ENCODE peak calls at places on chromosomes 13 and 19, in seven cellular contexts. One of them, this sample, is unnamed.

GRCh38 chr19:41746593-41747227 is 8.6 kb upstream of the CEACAM6 start:
- DNase-seq in neural progenitor cell: peak; percentile 31
- DNase-seq in CD4-positive, alpha-beta T cell: peak; percentile 21
- DNase-seq in fibroblast of lung: peak; percentile 36
- DNase-seq in SK-N-MC: peak; percentile 82
- DNase-seq in Peyer's patch: peak; percentile 55
- DNase-seq in dorsolateral prefrontal cortex: no peak
- DNase-seq in this sample: no peak

GRCh38 chr19:21094347-21095025 is 12.5 kb downstream of the ZNF714 start:
- DNase-seq in neural progenitor cell: no peak
- DNase-seq in CD4-positive, alpha-beta T cell: no peak
- DNase-seq in fibroblast of lung: no peak
- DNase-seq in SK-N-MC: no peak
- DNase-seq in Peyer's patch: no peak
- DNase-seq in dorsolateral prefrontal cortex: no peak
- DNase-seq in this sample: no peak

GRCh38 chr13:40306817-40307216 is 359.6 kb downstream of the FOXO1 start:
- DNase-seq in neural progenitor cell: no peak
- DNase-seq in CD4-positive, alpha-beta T cell: no peak
- DNase-seq in fibroblast of lung: no peak
- DNase-seq in SK-N-MC: no peak
- DNase-seq in Peyer's patch: no peak
- DNase-seq in dorsolateral prefrontal cortex: no peak
- DNase-seq in this sample: no peak

GRCh38 chr19:56712609-56713008 is 41.1 kb upstream of the ZNF835 start:
- DNase-seq in neural progenitor cell: no peak
- DNase-seq in CD4-positive, alpha-beta T cell: no peak
- DNase-seq in fibroblast of lung: no peak
- DNase-seq in SK-N-MC: no peak
- DNase-seq in Peyer's patch: no peak
- DNase-seq in dorsolateral prefrontal cortex: peak; percentile 68
- DNase-seq in this sample: peak; percentile 59

GRCh38 chr13:43666403-43666802 is 120.4 kb downstream of the ENOX1 start:
- DNase-seq in neural progenitor cell: no peak
- DNase-seq in CD4-positive, alpha-beta T cell: no peak
- DNase-seq in fibroblast of lung: no peak
- DNase-seq in SK-N-MC: no peak
- DNase-seq in Peyer's patch: no peak
- DNase-seq in dorsolateral prefrontal cortex: no peak
- DNase-seq in this sample: no peak

GRCh38 chr19:38730731-38731589 is 13.3 kb downstream of the CAPN12 start:
- DNase-seq in neural progenitor cell: no peak
- DNase-seq in CD4-positive, alpha-beta T cell: no peak
- DNase-seq in fibroblast of lung: no peak
- DNase-seq in SK-N-MC: no peak
- DNase-seq in Peyer's patch: peak; percentile 53
- DNase-seq in dorsolateral prefrontal cortex: no peak
- DNase-seq in this sample: no peak

GRCh38 chr13:46101002-46101401 is 3.8 kb downstream of the CPB2 start:
- DNase-seq in neural progenitor cell: no peak
- DNase-seq in CD4-positive, alpha-beta T cell: no peak
- DNase-seq in fibroblast of lung: no peak
- DNase-seq in SK-N-MC: no peak
- DNase-seq in Peyer's patch: no peak
- DNase-seq in dorsolateral prefrontal cortex: no peak
- DNase-seq in this sample: no peak

GRCh38 chr13:109680930-109681329 is 105.5 kb downstream of the IRS2 start:
- DNase-seq in neural progenitor cell: no peak
- DNase-seq in CD4-positive, alpha-beta T cell: no peak
- DNase-seq in fibroblast of lung: no peak
- DNase-seq in SK-N-MC: no peak
- DNase-seq in Peyer's patch: no peak
- DNase-seq in dorsolateral prefrontal cortex: no peak
- DNase-seq in this sample: no peak

GRCh38 chr13:103044054-103044453 is 22.2 kb downstream of the SLC10A2 start:
- DNase-seq in neural progenitor cell: no peak
- DNase-seq in CD4-positive, alpha-beta T cell: no peak
- DNase-seq in fibroblast of lung: no peak
- DNase-seq in SK-N-MC: no peak
- DNase-seq in Peyer's patch: no peak
- DNase-seq in dorsolateral prefrontal cortex: no peak
- DNase-seq in this sample: no peak

GRCh38 chr19:41354343-41354974 is 737 bp upstream of the TGFB1 start:
- DNase-seq in neural progenitor cell: no peak
- DNase-seq in CD4-positive, alpha-beta T cell: no peak
- DNase-seq in fibroblast of lung: no peak
- DNase-seq in SK-N-MC: no peak
- DNase-seq in Peyer's patch: no peak
- DNase-seq in dorsolateral prefrontal cortex: no peak
- DNase-seq in this sample: no peak

GRCh38 chr19:3054972-3055740 is 7.1 kb downstream of the TLE5 start:
- DNase-seq in neural progenitor cell: no peak
- DNase-seq in CD4-positive, alpha-beta T cell: no peak
- DNase-seq in fibroblast of lung: peak; percentile 56
- DNase-seq in SK-N-MC: no peak
- DNase-seq in Peyer's patch: no peak
- DNase-seq in dorsolateral prefrontal cortex: no peak
- DNase-seq in this sample: peak; percentile 27

GRCh38 chr19:16198363-16198636 is 589 bp downstream of the AP1M1 start:
- DNase-seq in neural progenitor cell: no peak
- DNase-seq in CD4-positive, alpha-beta T cell: no peak
- DNase-seq in fibroblast of lung: no peak
- DNase-seq in SK-N-MC: no peak
- DNase-seq in Peyer's patch: peak; percentile 81
- DNase-seq in dorsolateral prefrontal cortex: no peak
- DNase-seq in this sample: no peak

GRCh38 chr13:99693812-99694211 is 192.5 kb downstream of the TM9SF2 start:
- DNase-seq in neural progenitor cell: no peak
- DNase-seq in CD4-positive, alpha-beta T cell: no peak
- DNase-seq in fibroblast of lung: no peak
- DNase-seq in SK-N-MC: no peak
- DNase-seq in Peyer's patch: no peak
- DNase-seq in dorsolateral prefrontal cortex: no peak
- DNase-seq in this sample: no peak

GRCh38 chr19:9986787-9987281 is 23.5 kb downstream of the COL5A3 start:
- DNase-seq in neural progenitor cell: peak; percentile 69
- DNase-seq in CD4-positive, alpha-beta T cell: no peak
- DNase-seq in fibroblast of lung: peak; percentile 56
- DNase-seq in SK-N-MC: no peak
- DNase-seq in Peyer's patch: no peak
- DNase-seq in dorsolateral prefrontal cortex: peak; percentile 31
- DNase-seq in this sample: peak; percentile 72

GRCh38 chr19:17762505-17763229 is 11.4 kb downstream of the FCHO1 start:
- DNase-seq in neural progenitor cell: peak; percentile 94
- DNase-seq in CD4-positive, alpha-beta T cell: no peak
- DNase-seq in fibroblast of lung: peak; percentile 83
- DNase-seq in SK-N-MC: no peak
- DNase-seq in Peyer's patch: no peak
- DNase-seq in dorsolateral prefrontal cortex: peak; percentile 60
- DNase-seq in this sample: peak; percentile 34

DNA sequence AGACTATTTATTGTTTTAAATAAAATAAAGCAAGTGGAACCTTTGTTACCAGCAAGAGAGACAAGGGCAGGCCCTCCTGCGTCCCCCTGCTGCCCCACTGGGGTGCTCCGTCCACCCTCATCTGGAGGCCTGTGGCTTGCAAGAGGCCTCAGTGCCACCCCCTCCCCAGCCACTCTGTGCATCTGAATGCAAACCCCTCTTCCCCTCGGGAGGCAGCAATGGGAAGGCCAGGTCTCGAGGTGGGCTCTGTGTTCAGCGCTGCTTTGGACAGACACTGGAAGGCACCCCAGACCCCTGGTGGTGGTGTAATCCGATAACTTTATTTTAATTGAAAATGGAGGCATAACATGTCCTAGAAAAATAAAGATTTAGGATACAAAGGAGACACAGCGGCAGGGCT is 4.6 kb downstream of the SIX5 start:
- DNase-seq in neural progenitor cell: peak; percentile 41
- DNase-seq in CD4-positive, alpha-beta T cell: no peak
- DNase-seq in fibroblast of lung: no peak
- DNase-seq in SK-N-MC: no peak
- DNase-seq in Peyer's patch: no peak
- DNase-seq in dorsolateral prefrontal cortex: no peak
- DNase-seq in this sample: no peak
- H3K27ac ChIP-seq in neural progenitor cell: no peak overlapping the region
- H3K27ac ChIP-seq in CD4-positive, alpha-beta T cell: no peak overlapping the region
- H3K27ac ChIP-seq in fibroblast of lung: no peak overlapping the region
- H3K27ac ChIP-seq in SK-N-MC: no peak overlapping the region
- H3K27ac ChIP-seq in Peyer's patch: peak overlapping the region; percentile 49
- H3K27ac ChIP-seq in dorsolateral prefrontal cortex: no peak overlapping the region
- H3K27ac ChIP-seq in this sample: no peak overlapping the region

GRCh38 chr13:27023385-27023784 is 148.2 kb downstream of the USP12 start:
- DNase-seq in neural progenitor cell: no peak
- DNase-seq in CD4-positive, alpha-beta T cell: no peak
- DNase-seq in fibroblast of lung: no peak
- DNase-seq in SK-N-MC: no peak
- DNase-seq in Peyer's patch: no peak
- DNase-seq in dorsolateral prefrontal cortex: no peak
- DNase-seq in this sample: no peak
- H3K27ac ChIP-seq in neural progenitor cell: no peak overlapping the region
- H3K27ac ChIP-seq in CD4-positive, alpha-beta T cell: no peak overlapping the region
- H3K27ac ChIP-seq in fibroblast of lung: peak overlapping the region; percentile 88
- H3K27ac ChIP-seq in SK-N-MC: no peak overlapping the region
- H3K27ac ChIP-seq in Peyer's patch: peak overlapping the region; percentile 59
- H3K27ac ChIP-seq in dorsolateral prefrontal cortex: peak overlapping the region; percentile 88
- H3K27ac ChIP-seq in this sample: peak overlapping the region; percentile 18

GRCh38 chr13:111204438-111205177 is 89.5 kb downstream of the ARHGEF7 start:
- DNase-seq in neural progenitor cell: peak; percentile 63
- DNase-seq in CD4-positive, alpha-beta T cell: no peak
- DNase-seq in fibroblast of lung: peak; percentile 70
- DNase-seq in SK-N-MC: peak; percentile 63
- DNase-seq in Peyer's patch: no peak
- DNase-seq in dorsolateral prefrontal cortex: no peak
- DNase-seq in this sample: no peak
- H3K27ac ChIP-seq in neural progenitor cell: no peak overlapping the region
- H3K27ac ChIP-seq in CD4-positive, alpha-beta T cell: no peak overlapping the region
- H3K27ac ChIP-seq in fibroblast of lung: peak overlapping the region; percentile 50
- H3K27ac ChIP-seq in SK-N-MC: no peak overlapping the region
- H3K27ac ChIP-seq in Peyer's patch: peak overlapping the region; percentile 46
- H3K27ac ChIP-seq in dorsolateral prefrontal cortex: no peak overlapping the region
- H3K27ac ChIP-seq in this sample: no peak overlapping the region

GRCh38 chr19:12913011-12913561 is 6.0 kb downstream of the SYCE2 start:
- DNase-seq in neural progenitor cell: peak; percentile 84
- DNase-seq in CD4-positive, alpha-beta T cell: no peak
- DNase-seq in fibroblast of lung: peak; percentile 59
- DNase-seq in SK-N-MC: no peak
- DNase-seq in Peyer's patch: no peak
- DNase-seq in dorsolateral prefrontal cortex: peak; percentile 72
- DNase-seq in this sample: peak; percentile 47
- H3K27ac ChIP-seq in neural progenitor cell: peak overlapping the region; percentile 60
- H3K27ac ChIP-seq in CD4-positive, alpha-beta T cell: no peak overlapping the region
- H3K27ac ChIP-seq in fibroblast of lung: no peak overlapping the region
- H3K27ac ChIP-seq in SK-N-MC: peak overlapping the region; percentile 14
- H3K27ac ChIP-seq in Peyer's patch: peak overlapping the region; percentile 70
- H3K27ac ChIP-seq in dorsolateral prefrontal cortex: peak overlapping the region; percentile 63
- H3K27ac ChIP-seq in this sample: peak overlapping the region; percentile 74